ENCODE peak calls at places on chromosomes 13 and 19, in seven cellular contexts. H is fibroblast of the aortic adventitia, S is B cell, R is keratinocyte, O is PC-3, D is ovary, C is GM10248. J is an unnamed sample.

GRCh38 chr13:94656766-94657165 is 55.1 kb downstream of the GPR180 start:
- DNase-seq in H (peak; percentile 88), S (no peak), R (peak; percentile 84), O (peak; percentile 76), D (no peak), C (peak; percentile 17), J (peak; percentile 98)

GRCh38 chr13:99062593-99062992 is 84.7 kb upstream of the DOCK9 start:
- DNase-seq in H (peak; percentile 49), S (no peak), R (no peak), O (peak; percentile 62), D (peak; percentile 51), C (no peak), J (no peak)

GRCh38 chr13:23707674-23708073 is 137.5 kb downstream of the TNFRSF19 start:
- DNase-seq in H (peak; percentile 57), S (no peak), R (no peak), O (peak; percentile 57), D (no peak), C (no peak), J (peak; percentile 46)

GRCh38 chr13:113410472-113411201 is 42.7 kb downstream of the ADPRHL1 start:
- DNase-seq in H (peak; percentile 41), S (no peak), R (no peak), O (peak; percentile 89), D (no peak), C (no peak), J (peak; percentile 92)

GRCh38 chr19:32814624-32815023 is 54.9 kb downstream of the SLC7A9 start:
- DNase-seq in H (no peak), S (no peak), R (no peak), O (no peak), D (no peak), C (no peak), J (no peak)

GRCh38 chr13:86870388-86870966 is 800.7 kb upstream of the SLITRK5 start:
- DNase-seq in H (peak; percentile 30), S (no peak), R (no peak), O (peak; percentile 38), D (no peak), C (no peak), J (no peak)

GRCh38 chr13:43574601-43575000 is 212.2 kb downstream of the ENOX1 start:
- DNase-seq in H (no peak), S (no peak), R (no peak), O (no peak), D (no peak), C (no peak), J (no peak)

GRCh38 chr13:50589139-50589538 is 254.4 kb downstream of the DLEU7 start:
- DNase-seq in H (peak; percentile 90), S (no peak), R (peak; percentile 86), O (peak; percentile 61), D (no peak), C (no peak), J (peak; percentile 85)

GRCh38 chr13:75481176-75482069 is 546 bp downstream of the TBC1D4 start:
- DNase-seq in H (peak; percentile 17), S (peak; percentile 49), R (no peak), O (peak; percentile 28), D (peak; percentile 42), C (peak; percentile 29), J (no peak)

GRCh38 chr13:105997436-105998232 is 537.8 kb downstream of the EFNB2 start:
- DNase-seq in H (no peak), S (no peak), R (no peak), O (no peak), D (no peak), C (no peak), J (no peak)

GRCh38 chr13:44719857-44720671 is 143.9 kb upstream of the TSC22D1 start:
- DNase-seq in H (peak; percentile 90), S (no peak), R (no peak), O (peak; percentile 74), D (no peak), C (no peak), J (peak; percentile 85)

GRCh38 chr19:5096536-5096935 is 127.6 kb downstream of the KDM4B start:
- DNase-seq in H (no peak), S (no peak), R (no peak), O (no peak), D (no peak), C (no peak), J (no peak)

GRCh38 chr13:42876810-42877550 is 95.6 kb downstream of the FAM216B start:
- DNase-seq in H (peak; percentile 84), S (no peak), R (no peak), O (peak; percentile 68), D (no peak), C (no peak), J (peak; percentile 57)

GRCh38 chr13:25860862-25861261 is 191.0 kb downstream of the SHISA2 start:
- DNase-seq in H (peak; percentile 2), S (no peak), R (peak; percentile 17), O (peak; percentile 87), D (no peak), C (no peak), J (no peak)

GRCh38 chr13:30359999-30360398 is 52.6 kb upstream of the KATNAL1 start:
- DNase-seq in H (no peak), S (no peak), R (no peak), O (no peak), D (no peak), C (no peak), J (no peak)

GRCh38 chr19:10553943-10554381 is 10.3 kb downstream of the ATG4D start:
- DNase-seq in H (no peak), S (peak; percentile 83), R (peak; percentile 76), O (no peak), D (no peak), C (peak; percentile 71), J (no peak)

GRCh38 chr19:18308948-18309325 is 13.9 kb downstream of the LSM4 start:
- DNase-seq in H (no peak), S (no peak), R (no peak), O (no peak), D (no peak), C (peak; percentile 4), J (no peak)

GRCh38 chr13:80529734-80530133 is 188.8 kb upstream of the SPRY2 start:
- DNase-seq in H (peak; percentile 36), S (no peak), R (no peak), O (peak; percentile 52), D (no peak), C (no peak), J (no peak)

GRCh38 chr19:32097620-32098019 is 247.8 kb upstream of the ZNF507 start:
- DNase-seq in H (no peak), S (no peak), R (no peak), O (no peak), D (no peak), C (no peak), J (no peak)

GRCh38 chr19:23991170-23991569 is 76.5 kb downstream of the ZNF726 start:
- DNase-seq in H (peak; percentile 4), S (no peak), R (peak; percentile 9), O (peak; percentile 98), D (no peak), C (no peak), J (no peak)

GRCh38 chr13:31930901-31931522 is 100.6 kb upstream of the FRY start:
- DNase-seq in H (peak; percentile 13), S (no peak), R (no peak), O (peak; percentile 64), D (no peak), C (peak; percentile 66), J (no peak)

GRCh38 chr13:113297370-113297871 is 382 bp downstream of the LAMP1 start:
- DNase-seq in H (peak; percentile 14), S (peak; percentile 64), R (no peak), O (no peak), D (peak; percentile 27), C (peak; percentile 53), J (peak; percentile 15)

DNA sequence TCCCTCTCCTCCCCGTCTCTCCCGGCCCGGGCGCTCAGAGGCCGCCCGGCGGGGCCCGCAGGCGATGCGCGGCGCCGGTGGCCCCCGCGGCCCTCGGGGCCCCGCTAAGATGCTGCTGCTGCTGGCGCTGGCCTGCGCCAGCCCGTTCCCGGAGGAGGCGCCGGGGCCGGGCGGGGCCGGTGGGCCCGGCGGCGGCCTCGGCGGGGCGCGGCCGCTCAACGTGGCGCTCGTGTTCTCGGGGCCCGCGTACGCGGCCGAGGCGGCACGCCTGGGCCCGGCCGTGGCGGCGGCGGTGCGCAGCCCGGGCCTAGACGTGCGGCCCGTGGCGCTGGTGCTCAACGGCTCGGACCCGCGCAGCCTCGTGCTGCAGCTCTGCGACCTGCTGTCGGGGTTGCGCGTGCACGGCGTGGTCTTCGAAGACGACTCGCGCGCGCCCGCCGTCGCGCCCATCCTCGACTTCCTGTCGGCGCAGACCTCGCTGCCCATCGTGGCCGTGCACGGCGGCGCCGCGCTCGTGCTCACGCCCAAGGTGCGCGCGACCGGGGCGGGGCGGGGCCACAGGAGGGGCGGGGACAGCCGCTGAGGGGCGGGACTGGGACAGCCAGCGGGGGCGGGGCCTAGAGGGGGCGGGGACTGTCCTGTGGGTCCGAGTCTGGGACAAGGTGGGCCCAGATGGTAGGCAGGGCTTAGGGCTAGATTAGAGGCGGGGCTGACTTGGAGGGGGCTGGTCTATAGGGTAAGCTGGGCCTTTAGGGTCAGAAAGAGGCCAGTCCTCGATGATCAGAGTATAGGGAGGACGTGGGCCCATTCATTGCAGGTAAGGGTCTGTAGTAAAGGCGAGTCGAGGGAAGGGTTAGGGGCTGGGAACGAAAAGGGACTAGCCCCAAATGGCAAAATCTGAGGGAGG is 5.1 kb downstream of the GRIN2D start:
- DNase-seq in H (peak; percentile 76), S (peak; percentile 92), R (peak; percentile 49), O (peak; percentile 68), D (peak; percentile 58), C (peak; percentile 90), J (peak; percentile 56)
- TF ChIP-seq CTCF in H (no peak), S (no peak), R (no peak), O (no peak), D (no peak), C (no peak), J (no peak)

GRCh38 chr19:12782174-12782423 is 6.7 kb upstream of the HOOK2 start:
- DNase-seq in H (no peak), S (no peak), R (no peak), O (no peak), D (no peak), C (no peak), J (no peak)

GRCh38 chr19:12783849-12784393 is 7.4 kb upstream of the JUNB start:
- DNase-seq in H (no peak), S (peak; percentile 40), R (no peak), O (peak; percentile 75), D (peak; percentile 53), C (no peak), J (no peak)

GRCh38 chr19:12783226-12783848 is 7.9 kb upstream of the JUNB start:
- DNase-seq in H (no peak), S (peak; percentile 36), R (no peak), O (no peak), D (no peak), C (peak; percentile 46), J (no peak)

GRCh38 chr19:12784394-12784870 is 6.9 kb upstream of the JUNB start:
- DNase-seq in H (no peak), S (peak; percentile 20), R (no peak), O (no peak), D (no peak), C (no peak), J (no peak)

GRCh38 chr19:12782424-12783225 is 7.3 kb upstream of the HOOK2 start:
- DNase-seq in H (peak; percentile 91), S (peak; percentile 95), R (no peak), O (peak; percentile 68), D (peak; percentile 92), C (peak; percentile 82), J (no peak)
- TF ChIP-seq CTCF in H (no peak), S (no peak), R (no peak), O (peak; percentile 9), D (peak; percentile 38), C (peak; percentile 7), J (peak; percentile 44)

GRCh38 chr19:40165362-40165937 is 25.8 kb upstream of the MAP3K10 start:
- DNase-seq in H (peak; percentile 47), S (peak; percentile 71), R (no peak), O (peak; percentile 15), D (no peak), C (peak; percentile 68), J (peak; percentile 25)
- TF ChIP-seq CTCF in H (peak; percentile 84), S (peak; percentile 71), R (peak; percentile 66), O (peak; percentile 53), D (no peak), C (peak; percentile 84), J (peak; percentile 83)

GRCh38 chr13:28313579-28313978 is 175.2 kb downstream of the PAN3 start:
- DNase-seq in H (peak; percentile 34), S (no peak), R (no peak), O (no peak), D (no peak), C (peak; percentile 32), J (peak; percentile 44)
- TF ChIP-seq CTCF in H (peak; percentile 26), S (no peak), R (no peak), O (peak; percentile 34), D (no peak), C (peak; percentile 22), J (peak; percentile 71)

J was measured in HFFc6.